ENCODE peak calls at places on chromosomes 5 and 9, in four cellular contexts. N is astrocyte of the spinal cord, T is RWPE1, L is endodermal cell. O is an unnamed sample.

GRCh38 chr9:745761-746414 is 95.6 kb upstream of the DMRT1 start:
- DNase-seq in L (no peak), T (no peak), N (no peak), O (no peak)

GRCh38 chr9:112529316-112529715 is 42.7 kb downstream of the KIAA1958 start:
- DNase-seq in N (no peak), T (no peak), L (no peak), O (no peak)

GRCh38 chr5:76483433-76483832 is 80.3 kb downstream of the IQGAP2 start:
- DNase-seq in T (no peak), L (peak), N (no peak), O (peak)

GRCh38 chr9:72476617-72477375 is 44.6 kb upstream of the TMC1 start:
- DNase-seq in L (peak), N (peak), T (peak), O (peak)

GRCh38 chr9:93612796-93613154 is 36.4 kb downstream of the PHF2 start:
- DNase-seq in T (no peak), N (no peak), L (peak), O (no peak)

GRCh38 chr5:33588654-33589372 is 148.0 kb downstream of the TARS1 start:
- DNase-seq in T (no peak), L (peak), N (no peak), O (peak)

GRCh38 chr5:105392122-105392709 is 1829.6 kb upstream of the NUDT12 start:
- DNase-seq in L (no peak), N (no peak), T (no peak), O (peak)

GRCh38 chr9:95132406-95133350 is 184.8 kb downstream of the FANCC start:
- DNase-seq in N (no peak), T (no peak), L (no peak), O (no peak)

GRCh38 chr9:36925033-36925432 is 109.0 kb downstream of the PAX5 start:
- DNase-seq in N (no peak), L (peak), T (no peak), O (no peak)

GRCh38 chr9:99822096-99822595 is 461 bp downstream of the NR4A3 start:
- DNase-seq in N (no peak), T (peak), L (no peak), O (no peak)

GRCh38 chr5:180785151-180785781 is 17.3 kb downstream of the MGAT1 start:
- DNase-seq in L (no peak), N (peak), T (no peak), O (no peak)

GRCh38 chr5:179788193-179788854 is 5.5 kb upstream of the LTC4S start:
- DNase-seq in T (no peak), N (no peak), L (no peak), O (no peak)

GRCh38 chr9:81574399-81574798 is 114.9 kb downstream of the TLE1 start:
- DNase-seq in N (peak), T (no peak), L (no peak), O (no peak)

GRCh38 chr9:13481274-13481673 is 201.8 kb upstream of the MPDZ start:
- DNase-seq in T (no peak), N (no peak), L (no peak), O (no peak)

GRCh38 chr5:159902444-159903121 is 13.7 kb upstream of the ADRA1B start:
- DNase-seq in T (peak), N (peak), L (no peak), O (no peak)

GRCh38 chr5:127004721-127005120 is 25.6 kb downstream of the MARCHF3 start:
- DNase-seq in L (no peak), N (no peak), T (no peak), O (no peak)

GRCh38 chr5:93281980-93282772 is 298.8 kb downstream of the NR2F1-AS1 start:
- DNase-seq in T (no peak), L (no peak), N (no peak), O (no peak)

GRCh38 chr5:83589786-83590185 is 118.2 kb downstream of the VCAN start:
- DNase-seq in T (no peak), L (no peak), N (no peak), O (no peak)

GRCh38 chr9:80552931-80553330 is 981.2 kb downstream of the TLE4 start:
- DNase-seq in T (no peak), N (no peak), L (no peak), O (no peak)

GRCh38 chr9:128214571-128215490 is 11.7 kb downstream of the DNM1 start:
- DNase-seq in N (no peak), L (no peak), T (no peak), O (no peak)

GRCh38 chr5:167770461-167770860 is 521.0 kb upstream of the WWC1 start:
- DNase-seq in T (no peak), L (no peak), N (peak), O (no peak)

GRCh38 chr5:151076616-151077015 is 4.2 kb downstream of the TNIP1 start:
- DNase-seq in T (no peak), L (no peak), N (no peak), O (no peak)

GRCh38 chr5:36657563-36657995 is 51.2 kb downstream of the SLC1A3 start:
- DNase-seq in N (peak), T (peak), L (no peak), O (no peak)

GRCh38 chr5:140043508-140043872 is 391 bp upstream of the NRG2 start:
- DNase-seq in N (no peak), T (peak), L (peak), O (peak)

GRCh38 chr9:85163415-85163814 is 493.9 kb downstream of the NTRK2 start:
- DNase-seq in T (peak), L (no peak), N (no peak), O (no peak)

GRCh38 chr9:104780796-104781395 is 17.0 kb downstream of the NIPSNAP3B start:
- DNase-seq in T (peak), L (no peak), N (peak), O (no peak)

GRCh38 chr9:38243993-38244392 is 148.5 kb upstream of the ALDH1B1 start:
- DNase-seq in L (no peak), N (no peak), T (no peak), O (no peak)

GRCh38 chr9:88605500-88606172 is 70.7 kb downstream of the NXNL2 start:
- DNase-seq in N (no peak), L (no peak), T (no peak), O (no peak)

GRCh38 chr5:163916376-163916775 is 411.0 kb downstream of the MAT2B start:
- DNase-seq in L (no peak), N (peak), T (no peak), O (no peak)

GRCh38 chr9:77881111-77881510 is 150.5 kb downstream of the GNAQ start:
- DNase-seq in L (no peak), N (no peak), T (no peak), O (no peak)

GRCh38 chr5:69331528-69332445 is 814 bp downstream of the CCDC125 start:
- DNase-seq in N (no peak), T (no peak), L (no peak), O (no peak)

GRCh38 chr5:147101654-147102053 is 133.2 kb upstream of the STK32A start:
- DNase-seq in L (no peak), N (peak), T (no peak), O (no peak)

GRCh38 chr5:5492087-5492933 is 69.8 kb downstream of the ICE1 start:
- DNase-seq in T (peak), L (peak), N (peak), O (peak)

GRCh38 chr5:131367219-131367860 is 103.5 kb downstream of the CDC42SE2 start:
- DNase-seq in L (no peak), T (no peak), N (no peak), O (no peak)

GRCh38 chr5:174192901-174193300 is 147.4 kb downstream of the NSG2 start:
- DNase-seq in T (no peak), N (no peak), L (peak), O (no peak)

GRCh38 chr5:73998496-73998895 is 372.5 kb downstream of the ARHGEF28 start:
- DNase-seq in L (no peak), T (no peak), N (peak), O (no peak)

O was measured in ELF-1.